ENCODE peak calls at places on chromosomes 12 and 14, in seven cellular contexts. C, Q, A, I, M, F and G are unnamed samples.
A peak's percentile ranks its signal among the peaks of the same experiment; 100 is the strongest.

GRCh38 chr12:116376354-116377193 is 99.1 kb upstream of the MED13L start:
- DNase-seq in Q (peak; percentile 61), C (no peak), A (no peak), M (no peak), F (no peak), I (peak; percentile 88), G (peak; percentile 83)

GRCh38 chr14:38505221-38506095 is 249.6 kb upstream of the CLEC14A start:
- DNase-seq in M (no peak), C (no peak), I (peak; percentile 42), F (no peak), A (no peak), Q (no peak), G (peak; percentile 67)

GRCh38 chr12:125533434-125534029 is 468.3 kb downstream of the AACS start:
- DNase-seq in A (peak; percentile 89), M (no peak), I (no peak), Q (peak; percentile 69), C (peak; percentile 60), F (peak; percentile 50), G (no peak)

GRCh38 chr12:114294303-114294685 is 111.7 kb downstream of the TBX5 start:
- DNase-seq in Q (no peak), I (no peak), A (no peak), C (no peak), F (no peak), M (no peak), G (peak; percentile 10)

GRCh38 chr14:61472801-61473376 is 151.5 kb downstream of the PRKCH start:
- DNase-seq in Q (no peak), F (no peak), C (no peak), A (no peak), M (no peak), I (peak; percentile 50), G (peak; percentile 24)

GRCh38 chr12:92403210-92404175 is 257.8 kb upstream of the BTG1 start:
- DNase-seq in F (no peak), C (no peak), M (peak; percentile 79), Q (peak; percentile 67), I (no peak), A (no peak), G (no peak)

GRCh38 chr12:34400986-34401658 is 378.8 kb downstream of the ALG10 start:
- DNase-seq in I (no peak), Q (no peak), C (no peak), F (no peak), M (no peak), A (peak; percentile 20), G (no peak)

GRCh38 chr12:65996146-65996545 is 134.4 kb downstream of the LLPH start:
- DNase-seq in Q (no peak), I (no peak), F (no peak), A (no peak), M (no peak), C (no peak), G (no peak)

GRCh38 chr12:112183141-112183581 is 57.8 kb downstream of the TRAFD1 start:
- DNase-seq in A (no peak), I (no peak), M (no peak), C (no peak), F (no peak), Q (no peak), G (peak; percentile 83)

DNA sequence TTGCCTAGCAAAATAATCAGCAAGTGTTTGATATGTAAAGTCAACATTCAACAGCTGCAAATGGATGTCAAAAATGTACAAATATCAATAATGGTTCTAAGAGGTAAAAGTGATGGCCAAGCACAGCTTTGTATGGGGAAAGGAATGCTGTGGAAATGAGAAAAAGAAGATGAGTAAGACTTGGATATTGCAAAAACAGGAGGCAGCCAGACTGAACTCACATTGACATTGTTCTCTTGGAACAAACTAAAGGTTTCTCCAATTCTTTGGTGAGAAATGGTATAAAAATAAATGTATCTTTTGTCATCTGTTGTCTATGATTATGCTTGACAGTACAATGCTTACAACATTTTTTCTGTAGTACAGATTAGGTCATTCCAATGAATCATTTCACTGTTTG is 465.8 kb downstream of the NOVA1 start:
- DNase-seq in Q (no peak), C (no peak), M (no peak), A (no peak), F (no peak), I (no peak), G (no peak)
- H2BK5ac ChIP-seq in Q (no peak overlapping the region), C (no peak overlapping the region), M (no peak overlapping the region), A (no peak overlapping the region), F (no peak overlapping the region), I (no peak overlapping the region), G (no peak overlapping the region)

DNA sequence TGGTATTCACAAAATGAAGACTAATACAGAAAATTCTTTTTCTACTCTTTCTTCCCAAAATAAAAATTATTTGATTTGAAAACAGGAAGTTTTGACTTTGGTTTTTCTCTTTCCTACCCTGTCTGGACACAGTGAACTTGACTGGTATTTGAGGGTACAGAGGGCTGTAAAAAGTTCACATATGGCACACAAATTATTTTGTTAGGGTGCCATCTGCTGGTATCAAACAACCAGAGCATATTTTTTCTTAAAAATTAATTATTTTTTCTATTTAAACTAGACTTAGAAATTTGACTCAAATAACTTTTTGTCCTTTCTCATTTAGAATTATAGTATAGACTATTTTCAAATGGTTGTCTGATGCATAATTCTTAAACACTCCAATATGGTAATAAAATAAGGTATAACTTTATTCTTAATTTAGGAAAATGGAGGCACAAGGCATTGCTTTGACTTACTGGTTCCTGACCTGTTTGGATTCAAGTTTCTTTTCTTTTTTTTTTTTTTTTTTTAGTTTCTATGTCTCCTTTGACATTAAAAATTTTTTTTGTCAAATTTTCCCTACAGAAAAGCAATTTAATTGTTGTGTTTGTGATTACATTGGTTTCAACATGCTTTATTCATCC is 390.6 kb downstream of the PRKD1 start:
- DNase-seq in Q (no peak), A (no peak), F (no peak), M (no peak), C (no peak), I (peak; percentile 12), G (peak; percentile 35)
- H2BK5ac ChIP-seq in Q (no peak overlapping the region), A (no peak overlapping the region), F (no peak overlapping the region), M (no peak overlapping the region), C (no peak overlapping the region), I (no peak overlapping the region), G (no peak overlapping the region)

GRCh38 chr12:110156766-110157165 is 32.6 kb downstream of the IFT81 start:
- DNase-seq in M (no peak), A (no peak), C (no peak), F (no peak), I (no peak), Q (no peak), G (no peak)

GRCh38 chr12:110157539-110157938 is 33.4 kb downstream of the IFT81 start:
- DNase-seq in I (no peak), A (no peak), F (no peak), M (no peak), C (no peak), Q (no peak), G (no peak)

GRCh38 chr12:110165540-110166159 is 41.5 kb downstream of the IFT81 start:
- DNase-seq in I (no peak), C (no peak), M (peak; percentile 25), Q (peak; percentile 81), F (no peak), A (peak; percentile 45), G (no peak)

DNA sequence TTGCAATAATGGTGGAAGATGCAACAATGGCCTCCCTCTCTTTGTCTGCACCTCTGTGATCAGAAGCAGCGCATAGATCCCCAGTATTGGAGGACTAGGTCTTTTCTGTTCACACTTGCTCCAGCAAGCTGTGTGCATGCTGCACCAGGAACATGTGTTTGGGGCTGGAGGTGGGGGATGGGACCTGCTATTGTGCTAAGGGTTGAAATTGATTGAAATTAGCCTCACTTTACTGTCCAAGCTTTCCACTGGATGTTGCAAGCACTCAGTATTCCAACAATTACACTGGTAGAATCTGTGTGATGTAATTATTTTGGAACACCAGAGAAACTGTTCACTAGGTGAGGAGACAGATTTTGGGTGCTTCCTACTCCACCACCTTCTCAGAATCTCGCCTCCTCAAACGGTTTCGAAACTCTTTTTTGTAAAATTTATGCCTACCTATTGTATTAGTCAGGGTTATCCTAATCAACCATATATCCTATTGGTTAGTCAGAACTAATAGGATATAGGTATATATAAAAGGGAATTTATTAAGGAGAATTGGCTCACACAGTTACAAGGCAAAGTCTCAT is 35.6 kb downstream of the IFT81 start:
- DNase-seq in F (no peak), M (no peak), C (no peak), Q (no peak), I (no peak), A (no peak), G (no peak)
- H2BK5ac ChIP-seq in F (no peak overlapping the region), M (no peak overlapping the region), C (no peak overlapping the region), Q (no peak overlapping the region), I (no peak overlapping the region), A (no peak overlapping the region), G (no peak overlapping the region)

GRCh38 chr12:59843260-59843843 is 247.5 kb downstream of the SLC16A7 start:
- DNase-seq in M (no peak), Q (no peak), A (no peak), F (no peak), C (no peak), I (no peak), G (no peak)

GRCh38 chr12:59850268-59850667 is 254.4 kb downstream of the SLC16A7 start:
- DNase-seq in A (no peak), Q (no peak), M (no peak), C (no peak), F (no peak), I (no peak), G (no peak)

GRCh38 chr12:59844775-59845174 is 248.9 kb downstream of the SLC16A7 start:
- DNase-seq in F (no peak), M (no peak), C (no peak), A (no peak), Q (no peak), I (no peak), G (no peak)

GRCh38 chr12:59847127-59847526 is 251.3 kb downstream of the SLC16A7 start:
- DNase-seq in M (no peak), F (no peak), I (no peak), C (no peak), A (no peak), Q (no peak), G (no peak)
- H2BK5ac ChIP-seq in M (no peak overlapping the region), F (no peak overlapping the region), I (no peak overlapping the region), C (no peak overlapping the region), A (no peak overlapping the region), Q (no peak overlapping the region), G (no peak overlapping the region)

GRCh38 chr14:54147758-54148157 is 191.1 kb upstream of the BMP4 start:
- DNase-seq in F (no peak), C (no peak), A (no peak), I (no peak), M (no peak), Q (no peak), G (no peak)
- H2BK5ac ChIP-seq in F (no peak overlapping the region), C (no peak overlapping the region), A (no peak overlapping the region), I (no peak overlapping the region), M (no peak overlapping the region), Q (no peak overlapping the region), G (no peak overlapping the region)

GRCh38 chr14:46540986-46541385 is 110.6 kb downstream of the RPL10L start:
- DNase-seq in I (no peak), F (no peak), M (no peak), Q (no peak), A (no peak), C (no peak), G (no peak)
- H2BK5ac ChIP-seq in I (no peak overlapping the region), F (no peak overlapping the region), M (no peak overlapping the region), Q (no peak overlapping the region), A (no peak overlapping the region), C (no peak overlapping the region), G (no peak overlapping the region)

DNA sequence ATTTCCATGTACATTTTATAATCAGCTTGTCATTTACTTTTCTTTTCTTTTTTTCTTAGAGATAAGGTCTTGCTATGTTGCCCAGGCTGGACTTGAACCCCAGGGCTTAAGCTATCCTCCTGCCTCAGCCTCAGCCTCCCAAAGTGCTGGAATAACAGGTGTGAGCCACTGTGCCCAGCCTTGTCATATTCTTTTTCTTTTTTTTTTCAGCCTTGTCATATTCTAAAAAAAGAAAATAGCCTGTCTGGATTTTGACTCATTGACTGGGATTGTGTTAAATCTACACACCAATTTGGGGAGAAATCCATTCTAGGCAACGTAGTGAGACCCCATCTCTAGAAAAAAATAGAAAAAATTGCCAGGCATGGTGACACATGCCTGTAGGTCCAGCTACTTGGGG is 24.2 kb downstream of the ATP5MC2 start:
- DNase-seq in C (no peak), M (peak; percentile 4), F (no peak), I (no peak), A (no peak), Q (no peak), G (no peak)
- H2BK5ac ChIP-seq in C (no peak overlapping the region), M (no peak overlapping the region), F (no peak overlapping the region), I (peak overlapping the region; percentile 57), A (no peak overlapping the region), Q (no peak overlapping the region), G (no peak overlapping the region)